ENCODE peak calls at places on chromosomes 4 and X, in six cellular contexts. One of them, this sample, is unnamed.

GRCh38 chrX:72409993-72410392 is 104.3 kb upstream of the CITED1 start:
- DNase-seq in Caco-2: no peak
- DNase-seq in esophagus squamous epithelium: no peak
- DNase-seq in ascending aorta: no peak
- DNase-seq in colonic mucosa: no peak
- DNase-seq in heart left ventricle: no peak
- DNase-seq in this sample: no peak

GRCh38 chrX:96004386-96004785 is 680.3 kb upstream of the DIAPH2 start:
- DNase-seq in Caco-2: no peak
- DNase-seq in esophagus squamous epithelium: no peak
- DNase-seq in ascending aorta: no peak
- DNase-seq in colonic mucosa: no peak
- DNase-seq in heart left ventricle: no peak
- DNase-seq in this sample: peak; percentile 16

GRCh38 chr4:1554246-1554875 is 129.8 kb downstream of the FAM53A start:
- DNase-seq in Caco-2: no peak
- DNase-seq in esophagus squamous epithelium: no peak
- DNase-seq in ascending aorta: no peak
- DNase-seq in colonic mucosa: no peak
- DNase-seq in heart left ventricle: no peak
- DNase-seq in this sample: no peak

GRCh38 chr4:94390804-94391410 is 48.3 kb upstream of the HPGDS start:
- DNase-seq in Caco-2: no peak
- DNase-seq in esophagus squamous epithelium: no peak
- DNase-seq in ascending aorta: no peak
- DNase-seq in colonic mucosa: peak; percentile 27
- DNase-seq in heart left ventricle: no peak
- DNase-seq in this sample: no peak

GRCh38 chr4:5370286-5370685 is 319.0 kb downstream of the STK32B start:
- DNase-seq in Caco-2: no peak
- DNase-seq in esophagus squamous epithelium: no peak
- DNase-seq in ascending aorta: no peak
- DNase-seq in colonic mucosa: no peak
- DNase-seq in heart left ventricle: no peak
- DNase-seq in this sample: no peak

GRCh38 chr4:124711469-124712416 is 789 bp downstream of the ANKRD50 start:
- DNase-seq in Caco-2: peak; percentile 78
- DNase-seq in esophagus squamous epithelium: peak; percentile 5
- DNase-seq in ascending aorta: peak; percentile 8
- DNase-seq in colonic mucosa: peak; percentile 75
- DNase-seq in heart left ventricle: peak; percentile 52
- DNase-seq in this sample: peak; percentile 32

GRCh38 chrX:71618303-71618721 is at the start of gene CXCR3:
- DNase-seq in Caco-2: no peak
- DNase-seq in esophagus squamous epithelium: no peak
- DNase-seq in ascending aorta: no peak
- DNase-seq in colonic mucosa: no peak
- DNase-seq in heart left ventricle: peak; percentile 60
- DNase-seq in this sample: no peak

GRCh38 chr4:164725066-164725465 is 28.9 kb upstream of the SMIM31 start:
- DNase-seq in Caco-2: no peak
- DNase-seq in esophagus squamous epithelium: no peak
- DNase-seq in ascending aorta: no peak
- DNase-seq in colonic mucosa: no peak
- DNase-seq in heart left ventricle: no peak
- DNase-seq in this sample: no peak

GRCh38 chr4:73615613-73616012 is 4.6 kb downstream of the RASSF6 start:
- DNase-seq in Caco-2: no peak
- DNase-seq in esophagus squamous epithelium: no peak
- DNase-seq in ascending aorta: no peak
- DNase-seq in colonic mucosa: no peak
- DNase-seq in heart left ventricle: no peak
- DNase-seq in this sample: no peak

GRCh38 chr4:31984872-31985271 is 1264.7 kb downstream of the PCDH7 start:
- DNase-seq in Caco-2: peak; percentile 71
- DNase-seq in esophagus squamous epithelium: no peak
- DNase-seq in ascending aorta: no peak
- DNase-seq in colonic mucosa: no peak
- DNase-seq in heart left ventricle: no peak
- DNase-seq in this sample: no peak

GRCh38 chrX:22526339-22526738 is 253.6 kb downstream of the CBLL2 start:
- DNase-seq in Caco-2: no peak
- DNase-seq in esophagus squamous epithelium: no peak
- DNase-seq in ascending aorta: no peak
- DNase-seq in colonic mucosa: no peak
- DNase-seq in heart left ventricle: no peak
- DNase-seq in this sample: peak; percentile 61

GRCh38 chrX:86946569-86946968 is 571.0 kb upstream of the KLHL4 start:
- DNase-seq in Caco-2: peak; percentile 37
- DNase-seq in esophagus squamous epithelium: no peak
- DNase-seq in ascending aorta: no peak
- DNase-seq in colonic mucosa: no peak
- DNase-seq in heart left ventricle: no peak
- DNase-seq in this sample: no peak

GRCh38 chr4:175504316-175504715 is 307.7 kb downstream of the GPM6A start:
- DNase-seq in Caco-2: no peak
- DNase-seq in esophagus squamous epithelium: no peak
- DNase-seq in ascending aorta: no peak
- DNase-seq in colonic mucosa: no peak
- DNase-seq in heart left ventricle: no peak
- DNase-seq in this sample: peak; percentile 2

GRCh38 chr4:185771696-185772390 is 40.2 kb downstream of the SORBS2 start:
- DNase-seq in Caco-2: no peak
- DNase-seq in esophagus squamous epithelium: no peak
- DNase-seq in ascending aorta: no peak
- DNase-seq in colonic mucosa: no peak
- DNase-seq in heart left ventricle: no peak
- DNase-seq in this sample: no peak

GRCh38 chr4:74503580-74503979 is 58.6 kb downstream of the AREG start:
- DNase-seq in Caco-2: no peak
- DNase-seq in esophagus squamous epithelium: no peak
- DNase-seq in ascending aorta: no peak
- DNase-seq in colonic mucosa: no peak
- DNase-seq in heart left ventricle: no peak
- DNase-seq in this sample: no peak

GRCh38 chr4:140818433-140818832 is 62.2 kb upstream of the TBC1D9 start:
- DNase-seq in Caco-2: no peak
- DNase-seq in esophagus squamous epithelium: no peak
- DNase-seq in ascending aorta: no peak
- DNase-seq in colonic mucosa: no peak
- DNase-seq in heart left ventricle: no peak
- DNase-seq in this sample: no peak

GRCh38 chr4:109441858-109442480 is 8.4 kb downstream of the SEC24B start:
- DNase-seq in Caco-2: no peak
- DNase-seq in esophagus squamous epithelium: no peak
- DNase-seq in ascending aorta: no peak
- DNase-seq in colonic mucosa: no peak
- DNase-seq in heart left ventricle: no peak
- DNase-seq in this sample: no peak

GRCh38 chr4:168164915-168165548 is 72.7 kb downstream of the ANXA10 start:
- DNase-seq in Caco-2: no peak
- DNase-seq in esophagus squamous epithelium: no peak
- DNase-seq in ascending aorta: no peak
- DNase-seq in colonic mucosa: no peak
- DNase-seq in heart left ventricle: no peak
- DNase-seq in this sample: no peak

GRCh38 chr4:110900206-110900769 is 277.4 kb upstream of the PITX2 start:
- DNase-seq in Caco-2: no peak
- DNase-seq in esophagus squamous epithelium: no peak
- DNase-seq in ascending aorta: no peak
- DNase-seq in colonic mucosa: no peak
- DNase-seq in heart left ventricle: no peak
- DNase-seq in this sample: no peak
- H3K4me3 ChIP-seq in Caco-2: no peak overlapping the region
- H3K4me3 ChIP-seq in esophagus squamous epithelium: no peak overlapping the region
- H3K4me3 ChIP-seq in ascending aorta: no peak overlapping the region
- H3K4me3 ChIP-seq in colonic mucosa: no peak overlapping the region
- H3K4me3 ChIP-seq in heart left ventricle: no peak overlapping the region
- H3K4me3 ChIP-seq in this sample: no peak overlapping the region

GRCh38 chr4:183659029-183659870 is at the start of the genes RWDD4 and TRAPPC11:
- DNase-seq in Caco-2: peak; percentile 99
- DNase-seq in esophagus squamous epithelium: peak; percentile 79
- DNase-seq in ascending aorta: peak; percentile 91
- DNase-seq in colonic mucosa: peak; percentile 98
- DNase-seq in heart left ventricle: peak; percentile 99
- DNase-seq in this sample: peak; percentile 92
- TF ChIP-seq CTCF in Caco-2: no peak
- TF ChIP-seq CTCF in esophagus squamous epithelium: peak; percentile 56
- TF ChIP-seq CTCF in ascending aorta: peak; percentile 45
- TF ChIP-seq CTCF in colonic mucosa: no peak
- TF ChIP-seq CTCF in heart left ventricle: peak; percentile 26
- TF ChIP-seq CTCF in this sample: peak; percentile 8

GRCh38 chrX:150361070-150361776 is 1.9 kb upstream of the MAMLD1 start:
- DNase-seq in Caco-2: no peak
- DNase-seq in esophagus squamous epithelium: no peak
- DNase-seq in ascending aorta: no peak
- DNase-seq in colonic mucosa: no peak
- DNase-seq in heart left ventricle: peak; percentile 35
- DNase-seq in this sample: no peak
- H3K4me3 ChIP-seq in Caco-2: no peak overlapping the region
- H3K4me3 ChIP-seq in esophagus squamous epithelium: peak overlapping the region; percentile 6
- H3K4me3 ChIP-seq in ascending aorta: peak overlapping the region; percentile 63
- H3K4me3 ChIP-seq in colonic mucosa: peak overlapping the region; percentile 3
- H3K4me3 ChIP-seq in heart left ventricle: peak overlapping the region; percentile 65
- H3K4me3 ChIP-seq in this sample: peak overlapping the region; percentile 64

GRCh38 chr4:37803348-37803973 is 23.0 kb upstream of the PGM2 start:
- DNase-seq in Caco-2: no peak
- DNase-seq in esophagus squamous epithelium: no peak
- DNase-seq in ascending aorta: no peak
- DNase-seq in colonic mucosa: no peak
- DNase-seq in heart left ventricle: no peak
- DNase-seq in this sample: no peak
- TF ChIP-seq CTCF in Caco-2: peak; percentile 44
- TF ChIP-seq CTCF in esophagus squamous epithelium: peak; percentile 53
- TF ChIP-seq CTCF in ascending aorta: peak; percentile 63
- TF ChIP-seq CTCF in colonic mucosa: peak; percentile 56
- TF ChIP-seq CTCF in heart left ventricle: peak; percentile 76
- TF ChIP-seq CTCF in this sample: peak; percentile 51

DNA sequence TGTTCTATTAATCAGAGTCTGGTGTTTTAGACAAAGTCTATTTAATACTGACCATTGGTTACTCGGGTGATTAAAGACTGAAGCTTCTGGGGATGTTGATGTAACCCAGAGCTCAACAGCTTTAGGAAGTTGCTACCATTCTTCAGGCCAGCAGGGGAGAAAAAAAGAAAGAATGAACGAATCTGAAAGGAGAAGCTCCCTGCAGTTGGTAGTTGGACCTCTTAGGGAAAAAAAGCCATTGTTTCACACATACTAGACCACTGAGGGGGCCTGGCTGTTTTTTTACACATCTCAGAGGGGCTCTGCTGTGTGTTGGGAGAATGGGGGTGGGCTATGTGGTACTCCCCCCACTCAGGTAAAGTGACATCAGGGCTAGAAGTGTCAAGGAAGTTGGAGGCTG is 378.9 kb downstream of the KCNIP4 start:
- DNase-seq in Caco-2: no peak
- DNase-seq in esophagus squamous epithelium: no peak
- DNase-seq in ascending aorta: no peak
- DNase-seq in colonic mucosa: no peak
- DNase-seq in heart left ventricle: no peak
- DNase-seq in this sample: no peak
- H3K4me3 ChIP-seq in Caco-2: no peak overlapping the region
- H3K4me3 ChIP-seq in esophagus squamous epithelium: no peak overlapping the region
- H3K4me3 ChIP-seq in ascending aorta: no peak overlapping the region
- H3K4me3 ChIP-seq in colonic mucosa: no peak overlapping the region
- H3K4me3 ChIP-seq in heart left ventricle: no peak overlapping the region
- H3K4me3 ChIP-seq in this sample: no peak overlapping the region

GRCh38 chr4:47686294-47686872 is 151.5 kb downstream of the CORIN start:
- DNase-seq in Caco-2: peak; percentile 54
- DNase-seq in esophagus squamous epithelium: no peak
- DNase-seq in ascending aorta: no peak
- DNase-seq in colonic mucosa: peak; percentile 59
- DNase-seq in heart left ventricle: peak; percentile 43
- DNase-seq in this sample: no peak
- TF ChIP-seq CTCF in Caco-2: peak; percentile 74
- TF ChIP-seq CTCF in esophagus squamous epithelium: peak; percentile 36
- TF ChIP-seq CTCF in ascending aorta: peak; percentile 41
- TF ChIP-seq CTCF in colonic mucosa: peak; percentile 59
- TF ChIP-seq CTCF in heart left ventricle: peak; percentile 69
- TF ChIP-seq CTCF in this sample: peak; percentile 81

DNA sequence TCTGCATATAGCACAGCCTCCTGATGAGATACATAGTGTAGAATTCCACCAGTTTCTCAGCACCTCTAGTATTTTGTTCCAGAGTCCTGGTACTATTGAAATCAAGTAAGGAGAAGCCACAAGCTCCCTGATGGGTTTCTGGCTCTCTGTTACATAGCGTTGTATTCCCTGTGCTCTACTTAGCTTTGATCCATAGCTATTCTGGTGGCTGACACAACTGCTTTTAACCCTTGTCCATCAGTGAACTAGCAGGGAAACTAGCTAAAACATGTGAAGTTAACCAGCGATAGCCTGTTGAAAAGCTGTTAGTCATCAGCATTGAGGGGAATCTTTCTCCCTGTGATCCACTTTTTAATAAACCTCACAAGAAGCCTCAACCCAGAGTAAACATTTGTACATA is 26.9 kb downstream of the NIPAL1 start:
- DNase-seq in Caco-2: no peak
- DNase-seq in esophagus squamous epithelium: no peak
- DNase-seq in ascending aorta: no peak
- DNase-seq in colonic mucosa: no peak
- DNase-seq in heart left ventricle: no peak
- DNase-seq in this sample: no peak
- H3K4me3 ChIP-seq in Caco-2: no peak overlapping the region
- H3K4me3 ChIP-seq in esophagus squamous epithelium: no peak overlapping the region
- H3K4me3 ChIP-seq in ascending aorta: no peak overlapping the region
- H3K4me3 ChIP-seq in colonic mucosa: no peak overlapping the region
- H3K4me3 ChIP-seq in heart left ventricle: no peak overlapping the region
- H3K4me3 ChIP-seq in this sample: no peak overlapping the region